ENCODE peak calls at places on chromosome 1, in four cellular contexts. One of them, this sample, is unnamed.
A peak's percentile ranks its signal among the peaks of the same experiment; 100 is the strongest.

GRCh38 chr1:17277511-17278159 is 28.7 kb downstream of the PADI3 start:
- DNase-seq in activated CD4-positive, alpha-beta T cell treated with anti-CD3 and anti-CD28 coated beads for 48 hours: no peak
- DNase-seq in activated B cell treated with CpG ODN at 0.5 μM for 24 hours: no peak
- DNase-seq in EL: no peak
- DNase-seq in this sample: no peak

GRCh38 chr1:110976089-110976488 is 12.4 kb upstream of the LRIF1 start:
- DNase-seq in activated B cell treated with CpG ODN at 0.5 μM for 24 hours: no peak
- DNase-seq in activated CD4-positive, alpha-beta T cell treated with anti-CD3 and anti-CD28 coated beads for 48 hours: no peak
- DNase-seq in EL: peak; percentile 71
- DNase-seq in this sample: no peak

GRCh38 chr1:197902454-197903195 is at the start of gene C1orf53:
- DNase-seq in EL: peak; percentile 86
- DNase-seq in activated CD4-positive, alpha-beta T cell treated with anti-CD3 and anti-CD28 coated beads for 48 hours: peak; percentile 83
- DNase-seq in activated B cell treated with CpG ODN at 0.5 μM for 24 hours: peak; percentile 83
- DNase-seq in this sample: peak; percentile 94

GRCh38 chr1:160018900-160019299 is 12.9 kb downstream of the PIGM start:
- DNase-seq in activated CD4-positive, alpha-beta T cell treated with anti-CD3 and anti-CD28 coated beads for 48 hours: peak; percentile 23
- DNase-seq in activated B cell treated with CpG ODN at 0.5 μM for 24 hours: no peak
- DNase-seq in EL: peak; percentile 62
- DNase-seq in this sample: peak; percentile 51

GRCh38 chr1:199218065-199218464 is 579.2 kb downstream of the PTPRC start:
- DNase-seq in activated B cell treated with CpG ODN at 0.5 μM for 24 hours: no peak
- DNase-seq in activated CD4-positive, alpha-beta T cell treated with anti-CD3 and anti-CD28 coated beads for 48 hours: no peak
- DNase-seq in EL: no peak
- DNase-seq in this sample: no peak

GRCh38 chr1:113958691-113959090 is 20.6 kb upstream of the OLFML3 start:
- DNase-seq in EL: no peak
- DNase-seq in activated B cell treated with CpG ODN at 0.5 μM for 24 hours: no peak
- DNase-seq in activated CD4-positive, alpha-beta T cell treated with anti-CD3 and anti-CD28 coated beads for 48 hours: no peak
- DNase-seq in this sample: no peak

GRCh38 chr1:30745156-30745833 is 12.3 kb downstream of the LAPTM5 start:
- DNase-seq in activated CD4-positive, alpha-beta T cell treated with anti-CD3 and anti-CD28 coated beads for 48 hours: peak; percentile 44
- DNase-seq in activated B cell treated with CpG ODN at 0.5 μM for 24 hours: no peak
- DNase-seq in EL: no peak
- DNase-seq in this sample: no peak

GRCh38 chr1:54772951-54773350 is 8.6 kb upstream of the PARS2 start:
- DNase-seq in activated B cell treated with CpG ODN at 0.5 μM for 24 hours: no peak
- DNase-seq in EL: no peak
- DNase-seq in activated CD4-positive, alpha-beta T cell treated with anti-CD3 and anti-CD28 coated beads for 48 hours: no peak
- DNase-seq in this sample: no peak

GRCh38 chr1:98766241-98766640 is 104.7 kb downstream of the SNX7 start:
- DNase-seq in EL: no peak
- DNase-seq in activated CD4-positive, alpha-beta T cell treated with anti-CD3 and anti-CD28 coated beads for 48 hours: no peak
- DNase-seq in activated B cell treated with CpG ODN at 0.5 μM for 24 hours: no peak
- DNase-seq in this sample: no peak

GRCh38 chr1:234554478-234555311 is 55.3 kb downstream of the IRF2BP2 start:
- DNase-seq in activated CD4-positive, alpha-beta T cell treated with anti-CD3 and anti-CD28 coated beads for 48 hours: no peak
- DNase-seq in EL: no peak
- DNase-seq in activated B cell treated with CpG ODN at 0.5 μM for 24 hours: no peak
- DNase-seq in this sample: no peak

GRCh38 chr1:218537131-218537904 is 192.2 kb downstream of the TGFB2 start:
- DNase-seq in activated B cell treated with CpG ODN at 0.5 μM for 24 hours: no peak
- DNase-seq in EL: peak; percentile 75
- DNase-seq in activated CD4-positive, alpha-beta T cell treated with anti-CD3 and anti-CD28 coated beads for 48 hours: no peak
- DNase-seq in this sample: no peak

GRCh38 chr1:52695627-52696026 is 2.5 kb downstream of the COA7 start:
- DNase-seq in activated CD4-positive, alpha-beta T cell treated with anti-CD3 and anti-CD28 coated beads for 48 hours: no peak
- DNase-seq in EL: no peak
- DNase-seq in activated B cell treated with CpG ODN at 0.5 μM for 24 hours: no peak
- DNase-seq in this sample: no peak

GRCh38 chr1:43651188-43651587 is 1.2 kb downstream of the KDM4A start:
- DNase-seq in activated B cell treated with CpG ODN at 0.5 μM for 24 hours: no peak
- DNase-seq in activated CD4-positive, alpha-beta T cell treated with anti-CD3 and anti-CD28 coated beads for 48 hours: no peak
- DNase-seq in EL: no peak
- DNase-seq in this sample: no peak

GRCh38 chr1:154840557-154841176 is 29.4 kb downstream of the KCNN3 start:
- DNase-seq in activated B cell treated with CpG ODN at 0.5 μM for 24 hours: no peak
- DNase-seq in activated CD4-positive, alpha-beta T cell treated with anti-CD3 and anti-CD28 coated beads for 48 hours: no peak
- DNase-seq in EL: peak; percentile 27
- DNase-seq in this sample: no peak

GRCh38 chr1:45928486-45929205 is 125.2 kb downstream of the MAST2 start:
- DNase-seq in activated B cell treated with CpG ODN at 0.5 μM for 24 hours: no peak
- DNase-seq in activated CD4-positive, alpha-beta T cell treated with anti-CD3 and anti-CD28 coated beads for 48 hours: no peak
- DNase-seq in EL: peak; percentile 6
- DNase-seq in this sample: peak; percentile 44

GRCh38 chr1:198880397-198880796 is 241.6 kb downstream of the PTPRC start:
- DNase-seq in EL: peak; percentile 64
- DNase-seq in activated B cell treated with CpG ODN at 0.5 μM for 24 hours: no peak
- DNase-seq in activated CD4-positive, alpha-beta T cell treated with anti-CD3 and anti-CD28 coated beads for 48 hours: no peak
- DNase-seq in this sample: peak; percentile 78

GRCh38 chr1:92854386-92854785 is 22.5 kb downstream of the RPL5 start:
- DNase-seq in activated B cell treated with CpG ODN at 0.5 μM for 24 hours: no peak
- DNase-seq in activated CD4-positive, alpha-beta T cell treated with anti-CD3 and anti-CD28 coated beads for 48 hours: no peak
- DNase-seq in EL: no peak
- DNase-seq in this sample: no peak

This sample was measured in Daoy.